ENCODE peak calls at places on chromosome 12, in seven cellular contexts. W is kidney tubule cell; H is dorsolateral prefrontal cortex; V is iris pigment epithelial cell; T is activated naive CD4-positive, alpha-beta T cell; I is AG08395; K is T-helper 2 cell. O is an unnamed sample.

GRCh38 chr12:94481734-94482133 is 22.1 kb upstream of the CEP83 start:
- DNase-seq in W (no peak), H (no peak), V (no peak), T (no peak), I (no peak), K (no peak), O (no peak)

GRCh38 chr12:69925291-69925690 is 100.3 kb downstream of the MYRFL start:
- DNase-seq in W (no peak), H (no peak), V (no peak), T (no peak), I (no peak), K (no peak), O (no peak)

GRCh38 chr12:7038591-7038990 is 20.3 kb upstream of the LPCAT3 start:
- DNase-seq in W (no peak), H (no peak), V (no peak), T (no peak), I (no peak), K (no peak), O (no peak)

GRCh38 chr12:118302053-118302452 is 70.7 kb downstream of the TAOK3 start:
- DNase-seq in W (peak; percentile 59), H (no peak), V (peak; percentile 63), T (no peak), I (peak; percentile 2), K (no peak), O (no peak)

GRCh38 chr12:19744760-19745218 is 305.5 kb downstream of the AEBP2 start:
- DNase-seq in W (peak; percentile 28), H (no peak), V (peak; percentile 89), T (no peak), I (no peak), K (no peak), O (no peak)

GRCh38 chr12:26088999-26089398 is 35.8 kb downstream of the BHLHE41 start:
- DNase-seq in W (peak; percentile 76), H (no peak), V (peak; percentile 35), T (no peak), I (no peak), K (no peak), O (peak; percentile 66)

GRCh38 chr12:573226-573625 is 90.0 kb downstream of the NINJ2 start:
- DNase-seq in W (no peak), H (no peak), V (no peak), T (no peak), I (no peak), K (no peak), O (no peak)

GRCh38 chr12:2640281-2640680 is 154.5 kb upstream of the FKBP4 start:
- DNase-seq in W (no peak), H (peak; percentile 38), V (no peak), T (no peak), I (peak; percentile 82), K (no peak), O (no peak)

GRCh38 chr12:86331457-86331856 is 75.3 kb upstream of the MGAT4C start:
- DNase-seq in W (no peak), H (no peak), V (no peak), T (no peak), I (no peak), K (no peak), O (no peak)

GRCh38 chr12:47995976-47996375 is 8.3 kb downstream of the COL2A1 start:
- DNase-seq in W (no peak), H (peak; percentile 39), V (peak; percentile 62), T (no peak), I (peak; percentile 58), K (no peak), O (no peak)

O was measured in GM10248.